ENCODE peak calls at places on chromosomes 4 and X, in four cellular contexts. Z is astrocyte, B is H9, I is left lung. P is an unnamed sample.

GRCh38 chrX:153981771-153982533 is 9.4 kb downstream of the TMEM187 start:
- DNase-seq in Z (no peak), B (no peak), I (peak; percentile 86), P (no peak)

GRCh38 chr4:11367371-11367770 is 61.3 kb downstream of the HS3ST1 start:
- DNase-seq in Z (peak; percentile 35), B (no peak), I (no peak), P (no peak)

GRCh38 chr4:48635310-48635709 is 144.8 kb downstream of the FRYL start:
- DNase-seq in Z (peak; percentile 53), B (no peak), I (no peak), P (peak; percentile 69)

GRCh38 chrX:103520391-103520790 is 1.1 kb upstream of the RAB40A start:
- DNase-seq in Z (peak; percentile 54), B (no peak), I (no peak), P (peak; percentile 35)

GRCh38 chr4:123379392-123379791 is 17.2 kb upstream of the SPRY1 start:
- DNase-seq in Z (no peak), B (no peak), I (no peak), P (no peak)

GRCh38 chr4:154527308-154527707 is 22.9 kb downstream of the PLRG1 start:
- DNase-seq in Z (no peak), B (no peak), I (no peak), P (no peak)

GRCh38 chr4:165656829-165657467 is 216.1 kb upstream of the TLL1 start:
- DNase-seq in Z (no peak), B (no peak), I (no peak), P (no peak)

GRCh38 chr4:94345267-94345666 is 2.6 kb upstream of the HPGDS start:
- DNase-seq in Z (no peak), B (no peak), I (no peak), P (no peak)

GRCh38 chr4:26342328-26343040 is 21.7 kb downstream of the RBPJ start:
- DNase-seq in Z (peak; percentile 97), B (no peak), I (no peak), P (peak; percentile 91)

GRCh38 chr4:71550220-71551190 is 211.7 kb downstream of the SLC4A4 start:
- DNase-seq in Z (peak; percentile 72), B (no peak), I (no peak), P (peak; percentile 48)

GRCh38 chr4:72119946-72120345 is 88.1 kb downstream of the NPFFR2 start:
- DNase-seq in Z (no peak), B (no peak), I (no peak), P (no peak)

GRCh38 chr4:8777320-8778196 is 94.1 kb downstream of the HMX1 start:
- DNase-seq in Z (no peak), B (no peak), I (peak; percentile 51), P (peak; percentile 39)

GRCh38 chrX:32877592-32877991 is 333.8 kb downstream of the DMD start:
- DNase-seq in Z (peak; percentile 0), B (no peak), I (no peak), P (no peak)

GRCh38 chr4:157151711-157152110 is 68.8 kb upstream of the GRIA2 start:
- DNase-seq in Z (no peak), B (no peak), I (no peak), P (peak; percentile 23)

GRCh38 chr4:116839826-116840225 is 245.6 kb downstream of the TRAM1L1 start:
- DNase-seq in Z (peak; percentile 66), B (no peak), I (no peak), P (no peak)

GRCh38 chr4:149050840-149051239 is 608.6 kb upstream of the NR3C2 start:
- DNase-seq in Z (no peak), B (peak; percentile 56), I (no peak), P (no peak)

GRCh38 chrX:34631826-34632225 is 25.3 kb downstream of the TMEM47 start:
- DNase-seq in Z (peak; percentile 45), B (no peak), I (no peak), P (no peak)

GRCh38 chr4:173410106-173410505 is 11.2 kb upstream of the SCRG1 start:
- DNase-seq in Z (no peak), B (no peak), I (no peak), P (no peak)

GRCh38 chr4:61427818-61428495 is 227.8 kb downstream of the ADGRL3 start:
- DNase-seq in Z (peak; percentile 38), B (no peak), I (no peak), P (no peak)

GRCh38 chr4:52234539-52235174 is 183.6 kb downstream of the SPATA18 start:
- DNase-seq in Z (no peak), B (no peak), I (no peak), P (peak; percentile 55)

GRCh38 chrX:153866302-153867019 is 19.5 kb downstream of the L1CAM start:
- DNase-seq in Z (no peak), B (no peak), I (no peak), P (no peak)

GRCh38 chr4:54677416-54677815 is 19.7 kb downstream of the KIT start:
- DNase-seq in Z (no peak), B (no peak), I (no peak), P (no peak)

GRCh38 chrX:150610446-150610845 is 42.0 kb downstream of the MTM1 start:
- DNase-seq in Z (no peak), B (no peak), I (no peak), P (no peak)

GRCh38 chrX:44305921-44306320 is 37.6 kb downstream of the EFHC2 start:
- DNase-seq in Z (no peak), B (no peak), I (no peak), P (no peak)

GRCh38 chr4:168631241-168632151 is 134.6 kb downstream of the PALLD start:
- DNase-seq in Z (peak; percentile 77), B (peak; percentile 73), I (peak; percentile 87), P (peak; percentile 79)

GRCh38 chr4:55706526-55706925 is 70.4 kb upstream of the NMU start:
- DNase-seq in Z (no peak), B (no peak), I (no peak), P (no peak)

DNA sequence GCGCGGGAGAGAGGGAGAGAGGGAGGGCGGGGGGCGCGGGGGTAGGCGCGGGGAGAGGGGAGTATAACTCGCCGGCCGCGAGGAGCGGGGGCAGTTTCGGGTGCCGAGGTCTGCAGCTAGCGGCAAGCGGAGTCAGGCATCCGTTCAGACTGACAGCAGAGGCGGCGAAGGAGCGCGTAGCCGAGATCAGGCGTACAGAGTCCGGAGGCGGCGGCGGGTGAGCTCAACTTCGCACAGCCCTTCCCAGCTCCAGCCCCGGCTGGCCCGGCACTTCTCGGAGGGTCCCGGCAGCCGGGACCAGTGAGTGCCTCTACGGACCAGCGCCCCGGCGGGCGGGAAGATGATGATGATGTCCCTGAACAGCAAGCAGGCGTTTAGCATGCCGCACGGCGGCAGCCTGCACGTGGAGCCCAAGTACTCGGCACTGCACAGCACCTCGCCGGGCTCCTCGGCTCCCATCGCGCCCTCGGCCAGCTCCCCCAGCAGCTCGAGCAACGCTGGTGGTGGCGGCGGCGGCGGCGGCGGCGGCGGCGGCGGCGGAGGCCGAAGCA is at the start of gene POU4F2:
- DNase-seq in Z (peak; percentile 3), B (peak; percentile 66), I (peak; percentile 80), P (peak; percentile 52)
- H3K27me3 ChIP-seq in Z (peaks cover 77% of the 10 kb centered on the region), B (peaks cover 76% of the 10 kb centered on the region), I (peaks cover 89% of the 10 kb centered on the region), P (peaks cover 79% of the 10 kb centered on the region)

DNA sequence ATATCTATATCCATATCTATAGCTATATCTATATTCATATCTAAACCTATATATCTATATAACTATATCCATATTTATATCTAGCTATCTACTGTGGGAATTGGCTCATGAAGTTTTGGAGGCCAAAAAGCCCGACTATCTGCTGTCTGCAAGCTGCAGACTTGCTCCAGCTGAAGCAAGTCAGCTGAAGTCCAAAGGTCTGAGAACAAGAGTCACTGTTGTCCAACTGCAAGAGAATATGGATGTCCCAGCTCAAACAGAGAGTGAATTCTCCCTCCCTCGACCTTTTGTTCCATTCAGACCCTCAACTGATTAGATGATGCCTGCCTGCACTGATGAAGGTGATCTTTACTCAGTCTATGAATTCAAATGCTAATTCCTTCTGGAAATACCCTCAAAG is 63.3 kb upstream of the VCX start:
- DNase-seq in Z (no peak), B (no peak), I (no peak), P (no peak)
- H3K27me3 ChIP-seq in Z (no peaks in the 10 kb centered on the region), B (no peaks in the 10 kb centered on the region), I (no peaks in the 10 kb centered on the region), P (no peaks in the 10 kb centered on the region)

DNA sequence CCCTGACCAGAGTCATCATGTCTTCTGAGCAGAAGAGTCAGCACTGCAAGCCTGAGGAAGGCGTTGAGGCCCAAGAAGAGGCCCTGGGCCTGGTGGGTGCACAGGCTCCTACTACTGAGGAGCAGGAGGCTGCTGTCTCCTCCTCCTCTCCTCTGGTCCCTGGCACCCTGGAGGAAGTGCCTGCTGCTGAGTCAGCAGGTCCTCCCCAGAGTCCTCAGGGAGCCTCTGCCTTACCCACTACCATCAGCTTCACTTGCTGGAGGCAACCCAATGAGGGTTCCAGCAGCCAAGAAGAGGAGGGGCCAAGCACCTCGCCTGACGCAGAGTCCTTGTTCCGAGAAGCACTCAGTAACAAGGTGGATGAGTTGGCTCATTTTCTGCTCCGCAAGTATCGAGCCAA is 11.0 kb downstream of the MAGEA4 start:
- DNase-seq in Z (no peak), B (no peak), I (no peak), P (no peak)
- H3K27me3 ChIP-seq in Z (no peaks in the 10 kb centered on the region), B (no peaks in the 10 kb centered on the region), I (no peaks in the 10 kb centered on the region), P (no peaks in the 10 kb centered on the region)

DNA sequence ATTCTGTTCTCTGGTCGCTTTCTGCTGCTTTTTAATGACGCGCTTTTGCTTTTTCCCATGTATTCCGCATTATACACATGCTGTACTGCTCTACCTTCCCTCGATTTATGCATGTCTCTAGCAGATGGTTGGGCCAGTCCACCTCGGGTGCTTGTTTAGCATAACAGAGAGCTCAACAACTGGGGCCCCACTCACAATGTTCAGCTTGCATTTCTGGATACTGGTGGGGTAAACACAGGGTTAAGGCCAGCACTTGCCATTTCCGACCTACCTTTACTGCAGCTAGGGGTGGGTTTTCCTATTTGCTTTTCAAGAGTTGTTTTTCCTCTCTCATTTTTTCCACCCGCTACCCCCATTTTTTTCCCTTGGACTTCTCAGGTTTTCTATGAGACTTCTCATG is 255.7 kb downstream of the SOX3 start:
- DNase-seq in Z (no peak), B (no peak), I (no peak), P (no peak)
- H3K27me3 ChIP-seq in Z (no peaks in the 10 kb centered on the region), B (no peaks in the 10 kb centered on the region), I (peaks cover 3% of the 10 kb centered on the region), P (no peaks in the 10 kb centered on the region)

GRCh38 chr4:4843651-4844291 is 15.7 kb upstream of the MSX1 start:
- DNase-seq in Z (no peak), B (no peak), I (peak; percentile 65), P (no peak)
- H3K27me3 ChIP-seq in Z (peaks cover 4% of the 10 kb centered on the region), B (peaks cover 2% of the 10 kb centered on the region), I (no peaks in the 10 kb centered on the region), P (no peaks in the 10 kb centered on the region)

DNA sequence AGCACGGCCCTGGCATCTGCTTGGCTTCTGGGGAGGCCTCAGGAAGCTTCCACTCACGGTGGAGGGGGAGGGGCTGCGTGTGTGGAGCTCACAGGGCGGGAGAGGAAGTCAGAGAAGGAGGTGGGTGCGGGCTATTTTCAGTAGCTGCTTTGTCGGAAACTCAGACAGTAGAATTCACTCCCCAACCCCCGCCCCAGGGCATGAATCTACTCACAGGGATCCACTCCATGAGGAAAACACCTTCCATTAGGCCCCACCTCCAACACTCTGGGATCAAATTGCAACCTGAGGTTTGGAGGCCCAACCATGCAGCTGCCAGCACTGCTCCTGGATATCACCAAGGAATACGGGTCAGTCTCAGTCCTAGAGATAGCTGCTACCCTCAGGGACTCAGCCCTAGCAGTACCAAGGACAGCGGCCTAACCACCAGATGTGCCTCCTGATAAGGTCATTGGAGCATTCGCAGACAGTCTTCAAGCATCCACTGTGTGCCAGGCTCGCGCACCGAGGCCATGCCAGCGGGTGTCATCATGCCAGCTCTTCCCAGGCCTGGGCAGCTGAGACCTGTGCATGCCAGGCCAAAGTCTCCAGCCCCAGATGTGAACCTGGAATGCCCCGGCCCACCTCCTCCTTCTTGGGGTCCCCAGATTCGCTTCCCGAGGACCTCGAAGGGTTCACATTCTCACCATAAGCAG is 102.1 kb downstream of the ADRA2C start:
- DNase-seq in Z (no peak), B (peak; percentile 77), I (peak; percentile 68), P (peak; percentile 41)
- H3K27me3 ChIP-seq in Z (peaks cover 16% of the 10 kb centered on the region), B (peaks cover 2% of the 10 kb centered on the region), I (peaks cover 22% of the 10 kb centered on the region), P (peaks cover 34% of the 10 kb centered on the region)

P was measured in GM23248.